ENCODE peak calls at places on chromosomes 16 and 17, in six cellular contexts. H is A549, T is small intestine, Z is hepatocyte, N is OCI-LY7, B is ascending aorta. S is an unnamed sample. For H3K4me1, the result is how much of the 10 kb centered on the place peaks cover.

GRCh38 chr17:179721-180379 is 1.6 kb downstream of the DOC2B start:
- DNase-seq in H (no peak), T (no peak), Z (no peak), N (no peak), B (no peak), S (no peak)

GRCh38 chr17:35192708-35193107 is 1.5 kb downstream of the SLC35G3 start:
- DNase-seq in H (no peak), T (no peak), Z (no peak), N (no peak), B (no peak), S (no peak)

GRCh38 chr16:2341456-2342447 is 1.2 kb upstream of the ABCA3 start:
- DNase-seq in H (no peak), T (no peak), Z (no peak), N (no peak), B (no peak), S (no peak)

GRCh38 chr17:27326051-27326450 is 32.1 kb downstream of the WSB1 start:
- DNase-seq in H (no peak), T (no peak), Z (no peak), N (no peak), B (no peak), S (no peak)

GRCh38 chr17:72618018-72618509 is 474.4 kb downstream of the SLC39A11 start:
- DNase-seq in H (peak), T (peak), Z (peak), N (no peak), B (no peak), S (peak)

GRCh38 chr16:85395207-85395912 is 217.8 kb upstream of the GSE1 start:
- DNase-seq in H (peak), T (peak), Z (peak), N (no peak), B (peak), S (peak)

GRCh38 chr16:27195941-27196595 is 7.3 kb upstream of the KDM8 start:
- DNase-seq in H (no peak), T (peak), Z (no peak), N (no peak), B (no peak), S (no peak)

GRCh38 chr17:32970281-32970680 is 21.4 kb upstream of the SPACA3 start:
- DNase-seq in H (no peak), T (no peak), Z (no peak), N (no peak), B (no peak), S (peak)

GRCh38 chr17:83062818-83063671 is 16.4 kb upstream of the METRNL start:
- DNase-seq in H (no peak), T (no peak), Z (no peak), N (no peak), B (no peak), S (no peak)

GRCh38 chr16:16099320-16099719 is 124.0 kb downstream of the ABCC6 start:
- DNase-seq in H (no peak), T (no peak), Z (no peak), N (no peak), B (no peak), S (peak)

GRCh38 chr16:71413341-71413740 is 28.5 kb downstream of the TLE7 start:
- DNase-seq in H (no peak), T (no peak), Z (no peak), N (no peak), B (no peak), S (no peak)

GRCh38 chr17:35127751-35128514 is 6.5 kb downstream of the FNDC8 start:
- DNase-seq in H (no peak), T (no peak), Z (peak), N (no peak), B (no peak), S (no peak)

GRCh38 chr16:17138801-17139200 is 332.0 kb downstream of the XYLT1 start:
- DNase-seq in H (no peak), T (no peak), Z (no peak), N (no peak), B (no peak), S (no peak)

GRCh38 chr17:73541111-73541510 is 103.1 kb downstream of the SDK2 start:
- DNase-seq in H (no peak), T (no peak), Z (no peak), N (no peak), B (no peak), S (no peak)

GRCh38 chr17:19791918-19792317 is 43.8 kb upstream of the ALDH3A1 start:
- DNase-seq in H (no peak), T (no peak), Z (no peak), N (no peak), B (no peak), S (no peak)

GRCh38 chr16:49921791-49922456 is 66.0 kb upstream of the ZNF423 start:
- DNase-seq in H (peak), T (peak), Z (peak), N (peak), B (no peak), S (peak)

GRCh38 chr16:59633996-59634579 is 900.0 kb upstream of the GOT2 start:
- DNase-seq in H (peak), T (no peak), Z (no peak), N (no peak), B (no peak), S (peak)

GRCh38 chr16:85266857-85267256 is 154.6 kb upstream of the CIBAR2 start:
- DNase-seq in H (no peak), T (no peak), Z (no peak), N (no peak), B (no peak), S (no peak)

GRCh38 chr17:9247401-9247938 is 226.2 kb downstream of the NTN1 start:
- DNase-seq in H (no peak), T (no peak), Z (no peak), N (no peak), B (no peak), S (no peak)

GRCh38 chr16:14378131-14378551 is 251.9 kb downstream of the PARN start:
- DNase-seq in H (peak), T (peak), Z (peak), N (no peak), B (no peak), S (peak)

GRCh38 chr17:51244041-51244440 is 15.8 kb downstream of the MBTD1 start:
- DNase-seq in H (no peak), T (no peak), Z (no peak), N (no peak), B (no peak), S (no peak)

GRCh38 chr16:24524855-24525652 is 14.3 kb upstream of the RBBP6 start:
- DNase-seq in H (peak), T (no peak), Z (no peak), N (no peak), B (no peak), S (no peak)

GRCh38 chr17:55416470-55417052 is 5.1 kb downstream of the MMD start:
- DNase-seq in H (no peak), T (no peak), Z (no peak), N (no peak), B (no peak), S (no peak)

GRCh38 chr16:10876799-10877341 is at the start of gene CIITA:
- DNase-seq in H (no peak), T (peak), Z (no peak), N (peak), B (peak), S (peak)

GRCh38 chr16:3022208-3022696 is 1.5 kb downstream of the HCFC1R1 start:
- DNase-seq in H (peak), T (peak), Z (peak), N (no peak), B (peak), S (peak)

GRCh38 chr17:58535431-58535830 is 21.0 kb upstream of the MTMR4 start:
- DNase-seq in H (peak), T (peak), Z (no peak), N (no peak), B (no peak), S (peak)

GRCh38 chr17:58537266-58537665 is 22.8 kb upstream of the MTMR4 start:
- DNase-seq in H (no peak), T (no peak), Z (no peak), N (no peak), B (no peak), S (no peak)

GRCh38 chr17:58534901-58535421 is 20.5 kb upstream of the MTMR4 start:
- DNase-seq in H (peak), T (peak), Z (no peak), N (no peak), B (no peak), S (peak)

GRCh38 chr17:58534331-58534730 is 19.9 kb upstream of the MTMR4 start:
- DNase-seq in H (no peak), T (no peak), Z (no peak), N (no peak), B (no peak), S (no peak)

GRCh38 chr17:58536541-58536940 is 22.1 kb upstream of the MTMR4 start:
- DNase-seq in H (no peak), T (no peak), Z (no peak), N (no peak), B (no peak), S (no peak)
- H3K4me1 ChIP-seq in H (under half), T (under half), Z (under half), N (under half), B (under half), S (under half)

DNA sequence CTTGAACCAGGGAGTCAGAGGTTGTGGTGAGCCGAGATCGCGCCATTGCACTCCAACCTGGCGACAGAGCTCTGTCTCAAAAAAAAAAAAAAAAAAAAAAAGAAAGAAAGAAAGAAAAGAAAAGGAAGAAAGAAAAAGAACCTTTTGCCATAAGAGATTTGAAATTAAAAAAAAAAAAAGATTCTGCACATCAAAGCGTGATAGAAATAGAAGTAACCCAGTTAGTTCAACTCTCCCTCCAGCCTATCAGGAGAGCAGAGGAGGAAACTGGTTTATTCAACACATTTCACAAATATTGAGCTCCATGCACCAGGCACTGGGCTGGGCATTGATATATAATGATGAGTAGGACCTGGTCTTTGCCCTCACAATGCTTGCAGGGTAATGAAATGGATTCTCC is 2.4 kb upstream of the SOCS3 start:
- DNase-seq in H (no peak), T (peak), Z (no peak), N (no peak), B (no peak), S (no peak)
- H3K4me1 ChIP-seq in H (under half), T (under half), Z (under half), N (under half), B (under half), S (under half)

GRCh38 chr16:67442581-67443255 is 11.8 kb downstream of the HSD11B2 start:
- DNase-seq in H (no peak), T (no peak), Z (no peak), N (no peak), B (no peak), S (no peak)
- H3K4me1 ChIP-seq in H (under half), T (under half), Z (under half), N (under half), B (under half), S (under half)

GRCh38 chr17:64019486-64020067 is 856 bp downstream of the ICAM2 start:
- DNase-seq in H (no peak), T (no peak), Z (no peak), N (no peak), B (no peak), S (no peak)
- H3K4me1 ChIP-seq in H (under half), T (under half), Z (under half), N (half or more), B (under half), S (under half)

S was measured in PC-3.